ENCODE peak calls at places on chromosomes 2 and 18, in eight cellular contexts. One of them, this sample, is unnamed.

GRCh38 chr18:702957-703659 is 9.3 kb downstream of the ENOSF1 start:
- DNase-seq in lower leg skin: no peak
- DNase-seq in CD8-positive, alpha-beta T cell: no peak
- DNase-seq in RKO: peak
- DNase-seq in Karpas-422: no peak
- DNase-seq in HTR-8/SVneo: peak
- DNase-seq in NCI-H2171 treated with DMSO at 0.1 percent for 48 hours: no peak
- DNase-seq in putamen: no peak
- DNase-seq in this sample: no peak

GRCh38 chr2:21070322-21071257 is 26.7 kb upstream of the APOB start:
- DNase-seq in lower leg skin: no peak
- DNase-seq in CD8-positive, alpha-beta T cell: no peak
- DNase-seq in RKO: no peak
- DNase-seq in Karpas-422: no peak
- DNase-seq in HTR-8/SVneo: no peak
- DNase-seq in NCI-H2171 treated with DMSO at 0.1 percent for 48 hours: no peak
- DNase-seq in putamen: no peak
- DNase-seq in this sample: no peak

GRCh38 chr2:78553866-78554647 is 471.4 kb upstream of the REG3G start:
- DNase-seq in lower leg skin: no peak
- DNase-seq in CD8-positive, alpha-beta T cell: no peak
- DNase-seq in RKO: no peak
- DNase-seq in Karpas-422: no peak
- DNase-seq in HTR-8/SVneo: no peak
- DNase-seq in NCI-H2171 treated with DMSO at 0.1 percent for 48 hours: no peak
- DNase-seq in putamen: no peak
- DNase-seq in this sample: peak

GRCh38 chr2:47269316-47270232 is 114.5 kb upstream of the STPG4 start:
- DNase-seq in lower leg skin: peak
- DNase-seq in CD8-positive, alpha-beta T cell: no peak
- DNase-seq in RKO: peak
- DNase-seq in Karpas-422: no peak
- DNase-seq in HTR-8/SVneo: peak
- DNase-seq in NCI-H2171 treated with DMSO at 0.1 percent for 48 hours: no peak
- DNase-seq in putamen: no peak
- DNase-seq in this sample: no peak

GRCh38 chr2:207854484-207855386 is 85.0 kb upstream of the FZD5 start:
- DNase-seq in lower leg skin: no peak
- DNase-seq in CD8-positive, alpha-beta T cell: no peak
- DNase-seq in RKO: no peak
- DNase-seq in Karpas-422: no peak
- DNase-seq in HTR-8/SVneo: peak
- DNase-seq in NCI-H2171 treated with DMSO at 0.1 percent for 48 hours: no peak
- DNase-seq in putamen: no peak
- DNase-seq in this sample: no peak

GRCh38 chr2:127104881-127105655 is 1.9 kb downstream of the BIN1 start:
- DNase-seq in lower leg skin: peak
- DNase-seq in CD8-positive, alpha-beta T cell: no peak
- DNase-seq in RKO: peak
- DNase-seq in Karpas-422: no peak
- DNase-seq in HTR-8/SVneo: no peak
- DNase-seq in NCI-H2171 treated with DMSO at 0.1 percent for 48 hours: no peak
- DNase-seq in putamen: no peak
- DNase-seq in this sample: peak

GRCh38 chr2:146837857-146838256 is 1007.0 kb upstream of the ACVR2A start:
- DNase-seq in lower leg skin: no peak
- DNase-seq in CD8-positive, alpha-beta T cell: no peak
- DNase-seq in RKO: no peak
- DNase-seq in Karpas-422: no peak
- DNase-seq in HTR-8/SVneo: no peak
- DNase-seq in NCI-H2171 treated with DMSO at 0.1 percent for 48 hours: no peak
- DNase-seq in putamen: no peak
- DNase-seq in this sample: no peak

GRCh38 chr2:181957668-181958067 is 28.0 kb upstream of the PPP1R1C start:
- DNase-seq in lower leg skin: no peak
- DNase-seq in CD8-positive, alpha-beta T cell: no peak
- DNase-seq in RKO: no peak
- DNase-seq in Karpas-422: no peak
- DNase-seq in HTR-8/SVneo: no peak
- DNase-seq in NCI-H2171 treated with DMSO at 0.1 percent for 48 hours: no peak
- DNase-seq in putamen: no peak
- DNase-seq in this sample: peak

GRCh38 chr2:100822587-100823248 is 2.8 kb downstream of the NPAS2 start:
- DNase-seq in lower leg skin: no peak
- DNase-seq in CD8-positive, alpha-beta T cell: no peak
- DNase-seq in RKO: peak
- DNase-seq in Karpas-422: no peak
- DNase-seq in HTR-8/SVneo: no peak
- DNase-seq in NCI-H2171 treated with DMSO at 0.1 percent for 48 hours: no peak
- DNase-seq in putamen: no peak
- DNase-seq in this sample: no peak

GRCh38 chr2:176496756-176497155 is 227.5 kb downstream of the MTX2 start:
- DNase-seq in lower leg skin: no peak
- DNase-seq in CD8-positive, alpha-beta T cell: no peak
- DNase-seq in RKO: no peak
- DNase-seq in Karpas-422: no peak
- DNase-seq in HTR-8/SVneo: no peak
- DNase-seq in NCI-H2171 treated with DMSO at 0.1 percent for 48 hours: no peak
- DNase-seq in putamen: no peak
- DNase-seq in this sample: no peak

GRCh38 chr2:28134262-28134812 is 243.8 kb downstream of the BABAM2 start:
- DNase-seq in lower leg skin: no peak
- DNase-seq in CD8-positive, alpha-beta T cell: no peak
- DNase-seq in RKO: no peak
- DNase-seq in Karpas-422: no peak
- DNase-seq in HTR-8/SVneo: no peak
- DNase-seq in NCI-H2171 treated with DMSO at 0.1 percent for 48 hours: no peak
- DNase-seq in putamen: no peak
- DNase-seq in this sample: no peak

GRCh38 chr2:124810132-124810531 is 785.0 kb downstream of the CNTNAP5 start:
- DNase-seq in lower leg skin: no peak
- DNase-seq in CD8-positive, alpha-beta T cell: no peak
- DNase-seq in RKO: peak
- DNase-seq in Karpas-422: peak
- DNase-seq in HTR-8/SVneo: no peak
- DNase-seq in NCI-H2171 treated with DMSO at 0.1 percent for 48 hours: peak
- DNase-seq in putamen: peak
- DNase-seq in this sample: peak

GRCh38 chr2:21333249-21333648 is 209.5 kb downstream of the TDRD15 start:
- DNase-seq in lower leg skin: no peak
- DNase-seq in CD8-positive, alpha-beta T cell: no peak
- DNase-seq in RKO: no peak
- DNase-seq in Karpas-422: no peak
- DNase-seq in HTR-8/SVneo: no peak
- DNase-seq in NCI-H2171 treated with DMSO at 0.1 percent for 48 hours: peak
- DNase-seq in putamen: no peak
- DNase-seq in this sample: no peak

GRCh38 chr2:62895632-62896009 is 155.0 kb upstream of the OTX1 start:
- DNase-seq in lower leg skin: no peak
- DNase-seq in CD8-positive, alpha-beta T cell: no peak
- DNase-seq in RKO: no peak
- DNase-seq in Karpas-422: no peak
- DNase-seq in HTR-8/SVneo: no peak
- DNase-seq in NCI-H2171 treated with DMSO at 0.1 percent for 48 hours: no peak
- DNase-seq in putamen: no peak
- DNase-seq in this sample: no peak

GRCh38 chr2:109433486-109433885 is 180.3 kb downstream of the SEPTIN10 start:
- DNase-seq in lower leg skin: peak
- DNase-seq in CD8-positive, alpha-beta T cell: no peak
- DNase-seq in RKO: no peak
- DNase-seq in Karpas-422: no peak
- DNase-seq in HTR-8/SVneo: no peak
- DNase-seq in NCI-H2171 treated with DMSO at 0.1 percent for 48 hours: no peak
- DNase-seq in putamen: no peak
- DNase-seq in this sample: no peak

GRCh38 chr18:63175264-63175663 is 144.3 kb downstream of the BCL2 start:
- DNase-seq in lower leg skin: no peak
- DNase-seq in CD8-positive, alpha-beta T cell: no peak
- DNase-seq in RKO: no peak
- DNase-seq in Karpas-422: peak
- DNase-seq in HTR-8/SVneo: no peak
- DNase-seq in NCI-H2171 treated with DMSO at 0.1 percent for 48 hours: no peak
- DNase-seq in putamen: no peak
- DNase-seq in this sample: no peak

GRCh38 chr2:65037178-65037577 is 19.0 kb upstream of the CEP68 start:
- DNase-seq in lower leg skin: peak
- DNase-seq in CD8-positive, alpha-beta T cell: no peak
- DNase-seq in RKO: no peak
- DNase-seq in Karpas-422: no peak
- DNase-seq in HTR-8/SVneo: no peak
- DNase-seq in NCI-H2171 treated with DMSO at 0.1 percent for 48 hours: peak
- DNase-seq in putamen: no peak
- DNase-seq in this sample: no peak

GRCh38 chr2:126664234-126664633 is 8.3 kb downstream of the GYPC start:
- DNase-seq in lower leg skin: no peak
- DNase-seq in CD8-positive, alpha-beta T cell: peak
- DNase-seq in RKO: no peak
- DNase-seq in Karpas-422: peak
- DNase-seq in HTR-8/SVneo: no peak
- DNase-seq in NCI-H2171 treated with DMSO at 0.1 percent for 48 hours: no peak
- DNase-seq in putamen: no peak
- DNase-seq in this sample: no peak

GRCh38 chr2:23506460-23507266 is 121.7 kb downstream of the KLHL29 start:
- DNase-seq in lower leg skin: no peak
- DNase-seq in CD8-positive, alpha-beta T cell: no peak
- DNase-seq in RKO: no peak
- DNase-seq in Karpas-422: no peak
- DNase-seq in HTR-8/SVneo: no peak
- DNase-seq in NCI-H2171 treated with DMSO at 0.1 percent for 48 hours: no peak
- DNase-seq in putamen: no peak
- DNase-seq in this sample: peak

GRCh38 chr2:227860116-227860724 is 11.2 kb upstream of the DAW1 start:
- DNase-seq in lower leg skin: no peak
- DNase-seq in CD8-positive, alpha-beta T cell: no peak
- DNase-seq in RKO: no peak
- DNase-seq in Karpas-422: no peak
- DNase-seq in HTR-8/SVneo: no peak
- DNase-seq in NCI-H2171 treated with DMSO at 0.1 percent for 48 hours: no peak
- DNase-seq in putamen: peak
- DNase-seq in this sample: no peak

GRCh38 chr18:57947117-57947516 is 96.9 kb upstream of the NEDD4L start:
- DNase-seq in lower leg skin: no peak
- DNase-seq in CD8-positive, alpha-beta T cell: no peak
- DNase-seq in RKO: no peak
- DNase-seq in Karpas-422: no peak
- DNase-seq in HTR-8/SVneo: no peak
- DNase-seq in NCI-H2171 treated with DMSO at 0.1 percent for 48 hours: no peak
- DNase-seq in putamen: no peak
- DNase-seq in this sample: no peak

GRCh38 chr2:70712916-70713315 is 55.1 kb downstream of the ADD2 start:
- DNase-seq in lower leg skin: peak
- DNase-seq in CD8-positive, alpha-beta T cell: no peak
- DNase-seq in RKO: no peak
- DNase-seq in Karpas-422: no peak
- DNase-seq in HTR-8/SVneo: no peak
- DNase-seq in NCI-H2171 treated with DMSO at 0.1 percent for 48 hours: no peak
- DNase-seq in putamen: no peak
- DNase-seq in this sample: no peak

GRCh38 chr18:24600076-24600654 is 139.7 kb downstream of the HRH4 start:
- DNase-seq in lower leg skin: no peak
- DNase-seq in CD8-positive, alpha-beta T cell: no peak
- DNase-seq in RKO: peak
- DNase-seq in Karpas-422: peak
- DNase-seq in HTR-8/SVneo: peak
- DNase-seq in NCI-H2171 treated with DMSO at 0.1 percent for 48 hours: peak
- DNase-seq in putamen: peak
- DNase-seq in this sample: peak

GRCh38 chr2:190468814-190469569 is 60.8 kb downstream of the MFSD6 start:
- DNase-seq in lower leg skin: peak
- DNase-seq in CD8-positive, alpha-beta T cell: no peak
- DNase-seq in RKO: no peak
- DNase-seq in Karpas-422: peak
- DNase-seq in HTR-8/SVneo: peak
- DNase-seq in NCI-H2171 treated with DMSO at 0.1 percent for 48 hours: peak
- DNase-seq in putamen: peak
- DNase-seq in this sample: peak

GRCh38 chr2:85248741-85249524 is 78.9 kb downstream of the TGOLN2 start:
- DNase-seq in lower leg skin: no peak
- DNase-seq in CD8-positive, alpha-beta T cell: no peak
- DNase-seq in RKO: no peak
- DNase-seq in Karpas-422: no peak
- DNase-seq in HTR-8/SVneo: peak
- DNase-seq in NCI-H2171 treated with DMSO at 0.1 percent for 48 hours: peak
- DNase-seq in putamen: no peak
- DNase-seq in this sample: no peak

GRCh38 chr2:43803113-43803512 is 29.3 kb downstream of the DYNC2LI1 start:
- DNase-seq in lower leg skin: no peak
- DNase-seq in CD8-positive, alpha-beta T cell: no peak
- DNase-seq in RKO: no peak
- DNase-seq in Karpas-422: no peak
- DNase-seq in HTR-8/SVneo: no peak
- DNase-seq in NCI-H2171 treated with DMSO at 0.1 percent for 48 hours: peak
- DNase-seq in putamen: no peak
- DNase-seq in this sample: no peak

GRCh38 chr2:98869272-98869641 is 66.8 kb downstream of the CRACDL start:
- DNase-seq in lower leg skin: peak
- DNase-seq in CD8-positive, alpha-beta T cell: no peak
- DNase-seq in RKO: no peak
- DNase-seq in Karpas-422: no peak
- DNase-seq in HTR-8/SVneo: no peak
- DNase-seq in NCI-H2171 treated with DMSO at 0.1 percent for 48 hours: peak
- DNase-seq in putamen: no peak
- DNase-seq in this sample: no peak

GRCh38 chr18:67710639-67711038 is 194.1 kb upstream of the DSEL start:
- DNase-seq in lower leg skin: no peak
- DNase-seq in CD8-positive, alpha-beta T cell: no peak
- DNase-seq in RKO: peak
- DNase-seq in Karpas-422: peak
- DNase-seq in HTR-8/SVneo: no peak
- DNase-seq in NCI-H2171 treated with DMSO at 0.1 percent for 48 hours: peak
- DNase-seq in putamen: no peak
- DNase-seq in this sample: peak

GRCh38 chr18:27313678-27314077 is 128.6 kb upstream of the CHST9 start:
- DNase-seq in lower leg skin: no peak
- DNase-seq in CD8-positive, alpha-beta T cell: no peak
- DNase-seq in RKO: no peak
- DNase-seq in Karpas-422: no peak
- DNase-seq in HTR-8/SVneo: no peak
- DNase-seq in NCI-H2171 treated with DMSO at 0.1 percent for 48 hours: no peak
- DNase-seq in putamen: peak
- DNase-seq in this sample: no peak

GRCh38 chr2:222884114-222884764 is 23.4 kb downstream of the ACSL3 start:
- DNase-seq in lower leg skin: no peak
- DNase-seq in CD8-positive, alpha-beta T cell: no peak
- DNase-seq in RKO: no peak
- DNase-seq in Karpas-422: no peak
- DNase-seq in HTR-8/SVneo: no peak
- DNase-seq in NCI-H2171 treated with DMSO at 0.1 percent for 48 hours: no peak
- DNase-seq in putamen: no peak
- DNase-seq in this sample: peak

GRCh38 chr2:27627963-27628766 is 647 bp downstream of the CCDC121 start:
- DNase-seq in lower leg skin: peak
- DNase-seq in CD8-positive, alpha-beta T cell: no peak
- DNase-seq in RKO: peak
- DNase-seq in Karpas-422: no peak
- DNase-seq in HTR-8/SVneo: peak
- DNase-seq in NCI-H2171 treated with DMSO at 0.1 percent for 48 hours: no peak
- DNase-seq in putamen: peak
- DNase-seq in this sample: peak

GRCh38 chr2:230575640-230576324 is 136.9 kb upstream of the CAB39 start:
- DNase-seq in lower leg skin: no peak
- DNase-seq in CD8-positive, alpha-beta T cell: peak
- DNase-seq in RKO: peak
- DNase-seq in Karpas-422: no peak
- DNase-seq in HTR-8/SVneo: no peak
- DNase-seq in NCI-H2171 treated with DMSO at 0.1 percent for 48 hours: no peak
- DNase-seq in putamen: no peak
- DNase-seq in this sample: peak

GRCh38 chr18:11980148-11980554 is 1.2 kb upstream of the IMPA2 start:
- DNase-seq in lower leg skin: no peak
- DNase-seq in CD8-positive, alpha-beta T cell: no peak
- DNase-seq in RKO: no peak
- DNase-seq in Karpas-422: no peak
- DNase-seq in HTR-8/SVneo: no peak
- DNase-seq in NCI-H2171 treated with DMSO at 0.1 percent for 48 hours: no peak
- DNase-seq in putamen: no peak
- DNase-seq in this sample: peak

GRCh38 chr2:58954880-58955385 is 713.8 kb upstream of the FANCL start:
- DNase-seq in lower leg skin: no peak
- DNase-seq in CD8-positive, alpha-beta T cell: no peak
- DNase-seq in RKO: no peak
- DNase-seq in Karpas-422: no peak
- DNase-seq in HTR-8/SVneo: no peak
- DNase-seq in NCI-H2171 treated with DMSO at 0.1 percent for 48 hours: no peak
- DNase-seq in putamen: no peak
- DNase-seq in this sample: no peak